ENCODE peak calls at places on chromosomes 12 and 14, in six cellular contexts. One of them, this sample, is unnamed.

GRCh38 chr12:121610239-121611149 is 15.8 kb upstream of the ORAI1 start:
- DNase-seq in omental fat pad: no peak
- DNase-seq in astrocyte: no peak
- DNase-seq in MG63: peak
- DNase-seq in activated CD4-positive, alpha-beta memory T cell treated with anti-CD3 and anti-CD28 coated beads, Interleukin-2, amount 10 ng/mL, durations not matched to agents 7 days and 5 days: no peak
- DNase-seq in activated CD8-positive, alpha-beta memory T cell treated with anti-CD3 and anti-CD28 coated beads for 48 hours: no peak
- DNase-seq in this sample: no peak

GRCh38 chr14:36513012-36513420 is 7.0 kb downstream of the NKX2-1 start:
- DNase-seq in omental fat pad: no peak
- DNase-seq in astrocyte: no peak
- DNase-seq in MG63: no peak
- DNase-seq in activated CD4-positive, alpha-beta memory T cell treated with anti-CD3 and anti-CD28 coated beads, Interleukin-2, amount 10 ng/mL, durations not matched to agents 7 days and 5 days: no peak
- DNase-seq in activated CD8-positive, alpha-beta memory T cell treated with anti-CD3 and anti-CD28 coated beads for 48 hours: no peak
- DNase-seq in this sample: no peak

GRCh38 chr12:124369055-124369900 is 74.4 kb downstream of the RFLNA start:
- DNase-seq in omental fat pad: peak
- DNase-seq in astrocyte: peak
- DNase-seq in MG63: peak
- DNase-seq in activated CD4-positive, alpha-beta memory T cell treated with anti-CD3 and anti-CD28 coated beads, Interleukin-2, amount 10 ng/mL, durations not matched to agents 7 days and 5 days: no peak
- DNase-seq in activated CD8-positive, alpha-beta memory T cell treated with anti-CD3 and anti-CD28 coated beads for 48 hours: no peak
- DNase-seq in this sample: peak

GRCh38 chr12:119322324-119322723 is 12.2 kb upstream of the CCDC60 start:
- DNase-seq in omental fat pad: no peak
- DNase-seq in activated CD4-positive, alpha-beta memory T cell treated with anti-CD3 and anti-CD28 coated beads, Interleukin-2, amount 10 ng/mL, durations not matched to agents 7 days and 5 days: no peak
- DNase-seq in astrocyte: no peak
- DNase-seq in activated CD8-positive, alpha-beta memory T cell treated with anti-CD3 and anti-CD28 coated beads for 48 hours: no peak
- DNase-seq in MG63: no peak
- DNase-seq in this sample: no peak

GRCh38 chr12:10136637-10137205 is 6.7 kb upstream of the CLEC7A start:
- DNase-seq in astrocyte: no peak
- DNase-seq in MG63: peak
- DNase-seq in omental fat pad: no peak
- DNase-seq in activated CD8-positive, alpha-beta memory T cell treated with anti-CD3 and anti-CD28 coated beads for 48 hours: no peak
- DNase-seq in activated CD4-positive, alpha-beta memory T cell treated with anti-CD3 and anti-CD28 coated beads, Interleukin-2, amount 10 ng/mL, durations not matched to agents 7 days and 5 days: no peak
- DNase-seq in this sample: no peak

GRCh38 chr12:113271853-113272561 is 50.7 kb downstream of the TPCN1 start:
- DNase-seq in activated CD8-positive, alpha-beta memory T cell treated with anti-CD3 and anti-CD28 coated beads for 48 hours: no peak
- DNase-seq in MG63: peak
- DNase-seq in omental fat pad: peak
- DNase-seq in astrocyte: peak
- DNase-seq in activated CD4-positive, alpha-beta memory T cell treated with anti-CD3 and anti-CD28 coated beads, Interleukin-2, amount 10 ng/mL, durations not matched to agents 7 days and 5 days: no peak
- DNase-seq in this sample: peak

GRCh38 chr12:57844725-57845477 is 1.6 kb downstream of the CTDSP2 start:
- DNase-seq in astrocyte: peak
- DNase-seq in MG63: peak
- DNase-seq in activated CD8-positive, alpha-beta memory T cell treated with anti-CD3 and anti-CD28 coated beads for 48 hours: no peak
- DNase-seq in activated CD4-positive, alpha-beta memory T cell treated with anti-CD3 and anti-CD28 coated beads, Interleukin-2, amount 10 ng/mL, durations not matched to agents 7 days and 5 days: peak
- DNase-seq in omental fat pad: no peak
- DNase-seq in this sample: peak

GRCh38 chr12:110039085-110039807 is 9.1 kb downstream of the C12orf76 start:
- DNase-seq in astrocyte: peak
- DNase-seq in MG63: peak
- DNase-seq in omental fat pad: no peak
- DNase-seq in activated CD4-positive, alpha-beta memory T cell treated with anti-CD3 and anti-CD28 coated beads, Interleukin-2, amount 10 ng/mL, durations not matched to agents 7 days and 5 days: peak
- DNase-seq in activated CD8-positive, alpha-beta memory T cell treated with anti-CD3 and anti-CD28 coated beads for 48 hours: no peak
- DNase-seq in this sample: peak

GRCh38 chr14:76514599-76514998 is 138.7 kb downstream of the ESRRB start:
- DNase-seq in activated CD8-positive, alpha-beta memory T cell treated with anti-CD3 and anti-CD28 coated beads for 48 hours: no peak
- DNase-seq in MG63: peak
- DNase-seq in omental fat pad: no peak
- DNase-seq in astrocyte: no peak
- DNase-seq in activated CD4-positive, alpha-beta memory T cell treated with anti-CD3 and anti-CD28 coated beads, Interleukin-2, amount 10 ng/mL, durations not matched to agents 7 days and 5 days: no peak
- DNase-seq in this sample: peak

GRCh38 chr12:124640096-124640495 is 72.7 kb upstream of the NCOR2 start:
- DNase-seq in MG63: peak
- DNase-seq in activated CD8-positive, alpha-beta memory T cell treated with anti-CD3 and anti-CD28 coated beads for 48 hours: no peak
- DNase-seq in omental fat pad: no peak
- DNase-seq in activated CD4-positive, alpha-beta memory T cell treated with anti-CD3 and anti-CD28 coated beads, Interleukin-2, amount 10 ng/mL, durations not matched to agents 7 days and 5 days: no peak
- DNase-seq in astrocyte: peak
- DNase-seq in this sample: no peak

GRCh38 chr12:121190523-121191031 is 19.4 kb upstream of the P2RX4 start:
- DNase-seq in MG63: peak
- DNase-seq in omental fat pad: no peak
- DNase-seq in activated CD4-positive, alpha-beta memory T cell treated with anti-CD3 and anti-CD28 coated beads, Interleukin-2, amount 10 ng/mL, durations not matched to agents 7 days and 5 days: no peak
- DNase-seq in activated CD8-positive, alpha-beta memory T cell treated with anti-CD3 and anti-CD28 coated beads for 48 hours: no peak
- DNase-seq in astrocyte: peak
- DNase-seq in this sample: peak

GRCh38 chr14:104512771-104513640 is 66.6 kb upstream of the C14orf180 start:
- DNase-seq in activated CD8-positive, alpha-beta memory T cell treated with anti-CD3 and anti-CD28 coated beads for 48 hours: no peak
- DNase-seq in activated CD4-positive, alpha-beta memory T cell treated with anti-CD3 and anti-CD28 coated beads, Interleukin-2, amount 10 ng/mL, durations not matched to agents 7 days and 5 days: no peak
- DNase-seq in astrocyte: no peak
- DNase-seq in omental fat pad: no peak
- DNase-seq in MG63: peak
- DNase-seq in this sample: no peak

GRCh38 chr12:67107235-67107634 is 161.9 kb upstream of the CAND1 start:
- DNase-seq in MG63: no peak
- DNase-seq in activated CD4-positive, alpha-beta memory T cell treated with anti-CD3 and anti-CD28 coated beads, Interleukin-2, amount 10 ng/mL, durations not matched to agents 7 days and 5 days: no peak
- DNase-seq in activated CD8-positive, alpha-beta memory T cell treated with anti-CD3 and anti-CD28 coated beads for 48 hours: no peak
- DNase-seq in astrocyte: no peak
- DNase-seq in omental fat pad: no peak
- DNase-seq in this sample: no peak

GRCh38 chr14:25116607-25117006 is 66.7 kb upstream of the STXBP6 start:
- DNase-seq in astrocyte: no peak
- DNase-seq in omental fat pad: no peak
- DNase-seq in MG63: no peak
- DNase-seq in activated CD4-positive, alpha-beta memory T cell treated with anti-CD3 and anti-CD28 coated beads, Interleukin-2, amount 10 ng/mL, durations not matched to agents 7 days and 5 days: no peak
- DNase-seq in activated CD8-positive, alpha-beta memory T cell treated with anti-CD3 and anti-CD28 coated beads for 48 hours: no peak
- DNase-seq in this sample: no peak

GRCh38 chr14:101889366-101889765 is 75.0 kb upstream of the DYNC1H1 start:
- DNase-seq in omental fat pad: no peak
- DNase-seq in activated CD4-positive, alpha-beta memory T cell treated with anti-CD3 and anti-CD28 coated beads, Interleukin-2, amount 10 ng/mL, durations not matched to agents 7 days and 5 days: no peak
- DNase-seq in activated CD8-positive, alpha-beta memory T cell treated with anti-CD3 and anti-CD28 coated beads for 48 hours: no peak
- DNase-seq in astrocyte: no peak
- DNase-seq in MG63: no peak
- DNase-seq in this sample: no peak

GRCh38 chr12:67747869-67748760 is 99.6 kb downstream of the DYRK2 start:
- DNase-seq in omental fat pad: no peak
- DNase-seq in astrocyte: peak
- DNase-seq in MG63: peak
- DNase-seq in activated CD4-positive, alpha-beta memory T cell treated with anti-CD3 and anti-CD28 coated beads, Interleukin-2, amount 10 ng/mL, durations not matched to agents 7 days and 5 days: no peak
- DNase-seq in activated CD8-positive, alpha-beta memory T cell treated with anti-CD3 and anti-CD28 coated beads for 48 hours: no peak
- DNase-seq in this sample: no peak

GRCh38 chr14:56122306-56122705 is 4.1 kb downstream of the PELI2 start:
- DNase-seq in astrocyte: no peak
- DNase-seq in activated CD8-positive, alpha-beta memory T cell treated with anti-CD3 and anti-CD28 coated beads for 48 hours: no peak
- DNase-seq in MG63: no peak
- DNase-seq in activated CD4-positive, alpha-beta memory T cell treated with anti-CD3 and anti-CD28 coated beads, Interleukin-2, amount 10 ng/mL, durations not matched to agents 7 days and 5 days: no peak
- DNase-seq in omental fat pad: no peak
- DNase-seq in this sample: no peak

GRCh38 chr12:31309279-31309678 is 16.7 kb downstream of the SINHCAF start:
- DNase-seq in astrocyte: no peak
- DNase-seq in activated CD4-positive, alpha-beta memory T cell treated with anti-CD3 and anti-CD28 coated beads, Interleukin-2, amount 10 ng/mL, durations not matched to agents 7 days and 5 days: no peak
- DNase-seq in omental fat pad: no peak
- DNase-seq in activated CD8-positive, alpha-beta memory T cell treated with anti-CD3 and anti-CD28 coated beads for 48 hours: no peak
- DNase-seq in MG63: no peak
- DNase-seq in this sample: no peak

GRCh38 chr12:54956322-54956721 is 28.2 kb downstream of the TESPA1 start:
- DNase-seq in omental fat pad: no peak
- DNase-seq in activated CD4-positive, alpha-beta memory T cell treated with anti-CD3 and anti-CD28 coated beads, Interleukin-2, amount 10 ng/mL, durations not matched to agents 7 days and 5 days: no peak
- DNase-seq in astrocyte: no peak
- DNase-seq in activated CD8-positive, alpha-beta memory T cell treated with anti-CD3 and anti-CD28 coated beads for 48 hours: no peak
- DNase-seq in MG63: no peak
- DNase-seq in this sample: no peak

GRCh38 chr14:26008290-26008689 is 589.5 kb downstream of the NOVA1 start:
- DNase-seq in MG63: no peak
- DNase-seq in activated CD4-positive, alpha-beta memory T cell treated with anti-CD3 and anti-CD28 coated beads, Interleukin-2, amount 10 ng/mL, durations not matched to agents 7 days and 5 days: no peak
- DNase-seq in omental fat pad: no peak
- DNase-seq in activated CD8-positive, alpha-beta memory T cell treated with anti-CD3 and anti-CD28 coated beads for 48 hours: no peak
- DNase-seq in astrocyte: no peak
- DNase-seq in this sample: peak

GRCh38 chr14:55832122-55832911 is 252.3 kb downstream of the KTN1 start:
- DNase-seq in activated CD4-positive, alpha-beta memory T cell treated with anti-CD3 and anti-CD28 coated beads, Interleukin-2, amount 10 ng/mL, durations not matched to agents 7 days and 5 days: no peak
- DNase-seq in activated CD8-positive, alpha-beta memory T cell treated with anti-CD3 and anti-CD28 coated beads for 48 hours: no peak
- DNase-seq in astrocyte: no peak
- DNase-seq in omental fat pad: no peak
- DNase-seq in MG63: no peak
- DNase-seq in this sample: peak

GRCh38 chr12:79682593-79682992 is 8.2 kb downstream of the PAWR start:
- DNase-seq in MG63: no peak
- DNase-seq in astrocyte: no peak
- DNase-seq in omental fat pad: no peak
- DNase-seq in activated CD8-positive, alpha-beta memory T cell treated with anti-CD3 and anti-CD28 coated beads for 48 hours: no peak
- DNase-seq in activated CD4-positive, alpha-beta memory T cell treated with anti-CD3 and anti-CD28 coated beads, Interleukin-2, amount 10 ng/mL, durations not matched to agents 7 days and 5 days: no peak
- DNase-seq in this sample: no peak

GRCh38 chr12:100141998-100142850 is 450 bp downstream of the BLTP3B start:
- DNase-seq in omental fat pad: no peak
- DNase-seq in MG63: peak
- DNase-seq in activated CD8-positive, alpha-beta memory T cell treated with anti-CD3 and anti-CD28 coated beads for 48 hours: peak
- DNase-seq in activated CD4-positive, alpha-beta memory T cell treated with anti-CD3 and anti-CD28 coated beads, Interleukin-2, amount 10 ng/mL, durations not matched to agents 7 days and 5 days: peak
- DNase-seq in astrocyte: no peak
- DNase-seq in this sample: peak

GRCh38 chr14:69107407-69108003 is 45.4 kb downstream of the DCAF5 start:
- DNase-seq in omental fat pad: no peak
- DNase-seq in MG63: no peak
- DNase-seq in activated CD8-positive, alpha-beta memory T cell treated with anti-CD3 and anti-CD28 coated beads for 48 hours: no peak
- DNase-seq in astrocyte: peak
- DNase-seq in activated CD4-positive, alpha-beta memory T cell treated with anti-CD3 and anti-CD28 coated beads, Interleukin-2, amount 10 ng/mL, durations not matched to agents 7 days and 5 days: peak
- DNase-seq in this sample: peak

GRCh38 chr14:36658091-36659009 is 3.3 kb upstream of the PAX9 start:
- DNase-seq in activated CD4-positive, alpha-beta memory T cell treated with anti-CD3 and anti-CD28 coated beads, Interleukin-2, amount 10 ng/mL, durations not matched to agents 7 days and 5 days: no peak
- DNase-seq in astrocyte: no peak
- DNase-seq in activated CD8-positive, alpha-beta memory T cell treated with anti-CD3 and anti-CD28 coated beads for 48 hours: no peak
- DNase-seq in MG63: no peak
- DNase-seq in omental fat pad: no peak
- DNase-seq in this sample: no peak

GRCh38 chr12:109273354-109273753 is 35.7 kb downstream of the FOXN4 start:
- DNase-seq in activated CD8-positive, alpha-beta memory T cell treated with anti-CD3 and anti-CD28 coated beads for 48 hours: no peak
- DNase-seq in MG63: no peak
- DNase-seq in omental fat pad: no peak
- DNase-seq in astrocyte: no peak
- DNase-seq in activated CD4-positive, alpha-beta memory T cell treated with anti-CD3 and anti-CD28 coated beads, Interleukin-2, amount 10 ng/mL, durations not matched to agents 7 days and 5 days: no peak
- DNase-seq in this sample: no peak

GRCh38 chr12:27703720-27704452 is 6.7 kb upstream of the MRPS35 start:
- DNase-seq in activated CD4-positive, alpha-beta memory T cell treated with anti-CD3 and anti-CD28 coated beads, Interleukin-2, amount 10 ng/mL, durations not matched to agents 7 days and 5 days: peak
- DNase-seq in MG63: peak
- DNase-seq in activated CD8-positive, alpha-beta memory T cell treated with anti-CD3 and anti-CD28 coated beads for 48 hours: peak
- DNase-seq in astrocyte: peak
- DNase-seq in omental fat pad: peak
- DNase-seq in this sample: peak

GRCh38 chr12:79655036-79655435 is 35.7 kb downstream of the PAWR start:
- DNase-seq in MG63: no peak
- DNase-seq in activated CD4-positive, alpha-beta memory T cell treated with anti-CD3 and anti-CD28 coated beads, Interleukin-2, amount 10 ng/mL, durations not matched to agents 7 days and 5 days: no peak
- DNase-seq in omental fat pad: no peak
- DNase-seq in astrocyte: no peak
- DNase-seq in activated CD8-positive, alpha-beta memory T cell treated with anti-CD3 and anti-CD28 coated beads for 48 hours: no peak
- DNase-seq in this sample: no peak

GRCh38 chr12:59742831-59743230 is 147.0 kb downstream of the SLC16A7 start:
- DNase-seq in omental fat pad: no peak
- DNase-seq in astrocyte: peak
- DNase-seq in activated CD8-positive, alpha-beta memory T cell treated with anti-CD3 and anti-CD28 coated beads for 48 hours: no peak
- DNase-seq in MG63: no peak
- DNase-seq in activated CD4-positive, alpha-beta memory T cell treated with anti-CD3 and anti-CD28 coated beads, Interleukin-2, amount 10 ng/mL, durations not matched to agents 7 days and 5 days: no peak
- DNase-seq in this sample: no peak

GRCh38 chr14:70905316-70905715 is 1.9 kb upstream of the PCNX1 start:
- DNase-seq in activated CD8-positive, alpha-beta memory T cell treated with anti-CD3 and anti-CD28 coated beads for 48 hours: no peak
- DNase-seq in omental fat pad: no peak
- DNase-seq in astrocyte: no peak
- DNase-seq in activated CD4-positive, alpha-beta memory T cell treated with anti-CD3 and anti-CD28 coated beads, Interleukin-2, amount 10 ng/mL, durations not matched to agents 7 days and 5 days: no peak
- DNase-seq in MG63: no peak
- DNase-seq in this sample: peak

GRCh38 chr14:64762044-64763034 is 58.1 kb downstream of the PLEKHG3 start:
- DNase-seq in activated CD8-positive, alpha-beta memory T cell treated with anti-CD3 and anti-CD28 coated beads for 48 hours: no peak
- DNase-seq in MG63: peak
- DNase-seq in astrocyte: peak
- DNase-seq in activated CD4-positive, alpha-beta memory T cell treated with anti-CD3 and anti-CD28 coated beads, Interleukin-2, amount 10 ng/mL, durations not matched to agents 7 days and 5 days: peak
- DNase-seq in omental fat pad: peak
- DNase-seq in this sample: peak

GRCh38 chr12:120736404-120737331 is 11.0 kb downstream of the ACADS start:
- DNase-seq in activated CD4-positive, alpha-beta memory T cell treated with anti-CD3 and anti-CD28 coated beads, Interleukin-2, amount 10 ng/mL, durations not matched to agents 7 days and 5 days: no peak
- DNase-seq in omental fat pad: no peak
- DNase-seq in astrocyte: no peak
- DNase-seq in MG63: no peak
- DNase-seq in activated CD8-positive, alpha-beta memory T cell treated with anti-CD3 and anti-CD28 coated beads for 48 hours: no peak
- DNase-seq in this sample: no peak

GRCh38 chr14:56585461-56586084 is 6.0 kb downstream of the TMEM260 start:
- DNase-seq in astrocyte: peak
- DNase-seq in activated CD4-positive, alpha-beta memory T cell treated with anti-CD3 and anti-CD28 coated beads, Interleukin-2, amount 10 ng/mL, durations not matched to agents 7 days and 5 days: no peak
- DNase-seq in MG63: peak
- DNase-seq in omental fat pad: no peak
- DNase-seq in activated CD8-positive, alpha-beta memory T cell treated with anti-CD3 and anti-CD28 coated beads for 48 hours: no peak
- DNase-seq in this sample: no peak

GRCh38 chr12:103583008-103583407 is 4.1 kb upstream of the STAB2 start:
- DNase-seq in activated CD4-positive, alpha-beta memory T cell treated with anti-CD3 and anti-CD28 coated beads, Interleukin-2, amount 10 ng/mL, durations not matched to agents 7 days and 5 days: no peak
- DNase-seq in astrocyte: no peak
- DNase-seq in activated CD8-positive, alpha-beta memory T cell treated with anti-CD3 and anti-CD28 coated beads for 48 hours: no peak
- DNase-seq in MG63: no peak
- DNase-seq in omental fat pad: no peak
- DNase-seq in this sample: peak